ENCODE peak calls at places on chromosomes 7 and 10, in eight cellular contexts. X is H54; Q is activated naive CD8-positive, alpha-beta T cell treated with anti-CD3 and anti-CD28 coated beads, Interleukin-2, amount 50 U/mL, for 24 hours; H is cardiac septum; N is H7; M is GM23248; D is MM.1S; V is breast epithelium. P is an unnamed sample.

GRCh38 chr7:78379148-78379547 is 580.6 kb downstream of the PHTF2 start:
- DNase-seq in X (no peak), Q (no peak), H (no peak), N (no peak), M (peak; percentile 71), D (no peak), V (no peak), P (no peak)

GRCh38 chr10:59227136-59227673 is 50.8 kb downstream of the PHYHIPL start:
- DNase-seq in X (no peak), Q (no peak), H (no peak), N (no peak), M (no peak), D (no peak), V (no peak), P (no peak)

GRCh38 chr7:47901542-47901941 is 46.7 kb downstream of the PKD1L1 start:
- DNase-seq in X (peak; percentile 74), Q (no peak), H (no peak), N (no peak), M (peak; percentile 65), D (no peak), V (no peak), P (no peak)

GRCh38 chr10:71726673-71727428 is 7.3 kb upstream of the C10orf105 start:
- DNase-seq in X (no peak), Q (peak; percentile 73), H (no peak), N (no peak), M (no peak), D (peak; percentile 81), V (no peak), P (no peak)

GRCh38 chr10:17431871-17432311 is 22.5 kb downstream of the ST8SIA6 start:
- DNase-seq in X (peak; percentile 40), Q (no peak), H (no peak), N (no peak), M (peak; percentile 75), D (no peak), V (no peak), P (no peak)

GRCh38 chr7:80520199-80520598 is 8.3 kb upstream of the GNAT3 start:
- DNase-seq in X (no peak), Q (no peak), H (no peak), N (no peak), M (no peak), D (no peak), V (no peak), P (no peak)

GRCh38 chr10:123463176-123463575 is 203.0 kb upstream of the GPR26 start:
- DNase-seq in X (no peak), Q (no peak), H (no peak), N (no peak), M (no peak), D (no peak), V (no peak), P (no peak)

GRCh38 chr7:37354661-37355131 is 94.0 kb downstream of the ELMO1 start:
- DNase-seq in X (peak; percentile 33), Q (peak; percentile 55), H (peak; percentile 89), N (no peak), M (no peak), D (no peak), V (no peak), P (no peak)

GRCh38 chr7:16078076-16078952 is 343.0 kb downstream of the CRPPA start:
- DNase-seq in X (no peak), Q (peak; percentile 8), H (no peak), N (peak; percentile 11), M (peak; percentile 63), D (peak; percentile 69), V (no peak), P (no peak)

GRCh38 chr10:5540886-5541285 is 16.1 kb downstream of the CALML3 start:
- DNase-seq in X (no peak), Q (no peak), H (no peak), N (no peak), M (no peak), D (no peak), V (no peak), P (peak; percentile 53)

GRCh38 chr7:36208406-36208805 is 55.4 kb downstream of the EEPD1 start:
- DNase-seq in X (no peak), Q (no peak), H (no peak), N (no peak), M (peak; percentile 49), D (no peak), V (no peak), P (no peak)

GRCh38 chr7:147412109-147412508 is 1178.5 kb upstream of the C7orf33 start:
- DNase-seq in X (no peak), Q (no peak), H (no peak), N (no peak), M (no peak), D (no peak), V (no peak), P (no peak)

GRCh38 chr10:101736666-101737065 is 39.2 kb downstream of the FGF8 start:
- DNase-seq in X (no peak), Q (no peak), H (no peak), N (no peak), M (no peak), D (no peak), V (no peak), P (no peak)

GRCh38 chr7:46168671-46169383 is 247.8 kb upstream of the IGFBP3 start:
- DNase-seq in X (no peak), Q (no peak), H (no peak), N (no peak), M (peak; percentile 32), D (no peak), V (no peak), P (no peak)

GRCh38 chr7:74272305-74273038 is 16.7 kb upstream of the CLIP2 start:
- DNase-seq in X (peak; percentile 76), Q (peak; percentile 58), H (peak; percentile 83), N (peak; percentile 69), M (peak; percentile 97), D (no peak), V (no peak), P (no peak)

GRCh38 chr10:21272585-21273399 is 252.7 kb downstream of the SKIDA1 start:
- DNase-seq in X (no peak), Q (no peak), H (no peak), N (no peak), M (no peak), D (no peak), V (no peak), P (no peak)

GRCh38 chr10:90913774-90914420 is 7.0 kb downstream of the ANKRD1 start:
- DNase-seq in X (no peak), Q (no peak), H (no peak), N (no peak), M (no peak), D (no peak), V (no peak), P (no peak)

GRCh38 chr10:60189861-60190475 is 199.7 kb downstream of the ANK3 start:
- DNase-seq in X (no peak), Q (no peak), H (no peak), N (no peak), M (no peak), D (no peak), V (no peak), P (no peak)

GRCh38 chr10:91220954-91221696 is 662 bp downstream of the PCGF5 start:
- DNase-seq in X (peak; percentile 40), Q (peak; percentile 42), H (no peak), N (peak; percentile 69), M (peak; percentile 53), D (peak; percentile 41), V (no peak), P (no peak)

GRCh38 chr10:63466168-63466935 is 575 bp upstream of the JMJD1C start:
- DNase-seq in X (no peak), Q (peak; percentile 34), H (peak; percentile 80), N (no peak), M (peak; percentile 79), D (peak; percentile 60), V (peak; percentile 58), P (no peak)

GRCh38 chr10:87842776-87843497 is 20.4 kb downstream of the KLLN start:
- DNase-seq in X (no peak), Q (no peak), H (no peak), N (no peak), M (peak; percentile 72), D (no peak), V (no peak), P (no peak)

GRCh38 chr7:48337012-48337621 is 165.9 kb downstream of the ABCA13 start:
- DNase-seq in X (peak; percentile 46), Q (no peak), H (no peak), N (peak; percentile 61), M (peak; percentile 37), D (no peak), V (no peak), P (no peak)

GRCh38 chr10:7435674-7436073 is 24.8 kb upstream of the SFMBT2 start:
- DNase-seq in X (no peak), Q (no peak), H (no peak), N (no peak), M (no peak), D (peak; percentile 25), V (no peak), P (no peak)